ENCODE peak calls at places on chromosomes 2 and 18, in ten cellular contexts. G is foreskin keratinocyte; I is GM23248; N is ovary; W is uterus; T is CD4-positive, CD25-positive, alpha-beta regulatory T cell; K is aorta; V is adrenal gland; S is endothelial cell of umbilical vein; X is CD4-positive, alpha-beta memory T cell. O is an unnamed sample.
A peak's percentile ranks its signal among the peaks of the same experiment; 100 is the strongest.

GRCh38 chr2:39743170-39743851 is 35.7 kb downstream of the THUMPD2 start:
- DNase-seq in N (no peak), V (no peak), X (no peak), W (no peak), I (peak; percentile 51), T (no peak), S (no peak), G (peak; percentile 46), K (no peak), O (no peak)

GRCh38 chr2:106339156-106339555 is 129.1 kb downstream of the RGPD3 start:
- DNase-seq in K (no peak), N (no peak), X (no peak), G (no peak), W (no peak), S (no peak), V (no peak), T (no peak), I (no peak), O (no peak)

GRCh38 chr2:60806988-60807681 is 51.1 kb downstream of the PAPOLG start:
- DNase-seq in X (peak; percentile 47), I (peak; percentile 87), W (no peak), K (peak; percentile 40), V (no peak), T (peak; percentile 37), N (no peak), S (no peak), G (no peak), O (no peak)

GRCh38 chr18:48412339-48412929 is 3.3 kb upstream of the ZBTB7C start:
- DNase-seq in N (no peak), W (no peak), V (peak; percentile 42), S (peak; percentile 28), G (no peak), I (peak; percentile 66), X (peak; percentile 34), K (no peak), T (no peak), O (no peak)

GRCh38 chr2:230930928-230931555 is 6.0 kb upstream of the GPR55 start:
- DNase-seq in G (no peak), T (no peak), I (no peak), V (no peak), S (no peak), K (no peak), X (no peak), W (no peak), N (no peak), O (no peak)

GRCh38 chr2:158735822-158736580 is 59.1 kb upstream of the DAPL1 start:
- DNase-seq in X (no peak), K (no peak), T (no peak), I (no peak), N (no peak), W (no peak), G (no peak), V (no peak), S (no peak), O (no peak)

GRCh38 chr2:197090713-197091367 is 164.3 kb upstream of the PGAP1 start:
- DNase-seq in K (no peak), N (no peak), W (no peak), X (no peak), V (no peak), S (no peak), T (no peak), I (no peak), G (no peak), O (no peak)

GRCh38 chr18:5395860-5396448 is 100.4 kb upstream of the ZBTB14 start:
- DNase-seq in K (no peak), S (no peak), I (no peak), X (no peak), V (no peak), W (no peak), N (no peak), G (no peak), T (no peak), O (no peak)

GRCh38 chr18:2847341-2848144 is 737 bp downstream of the EMILIN2 start:
- DNase-seq in N (peak; percentile 73), T (no peak), I (peak; percentile 68), K (peak; percentile 84), V (no peak), S (no peak), W (peak; percentile 59), G (no peak), X (peak; percentile 10), O (no peak)

GRCh38 chr18:2845175-2845574 is 1.6 kb upstream of the EMILIN2 start:
- DNase-seq in K (no peak), W (no peak), G (no peak), N (no peak), V (no peak), I (no peak), S (no peak), T (no peak), X (no peak), O (no peak)

GRCh38 chr18:2848145-2848878 is 1.5 kb downstream of the EMILIN2 start:
- DNase-seq in X (no peak), G (no peak), V (no peak), W (no peak), N (no peak), T (no peak), I (peak; percentile 41), K (no peak), S (no peak), O (no peak)

GRCh38 chr18:2846638-2847340 is at the start of gene EMILIN2:
- DNase-seq in I (peak; percentile 76), W (peak; percentile 82), G (no peak), V (peak; percentile 54), S (peak; percentile 18), T (no peak), K (peak; percentile 92), N (peak; percentile 82), X (peak; percentile 43), O (peak; percentile 32)

GRCh38 chr18:2846241-2846637 is 567 bp upstream of the EMILIN2 start:
- DNase-seq in G (no peak), K (no peak), N (no peak), W (no peak), X (no peak), S (peak; percentile 16), T (no peak), I (peak; percentile 71), V (no peak), O (no peak)
- H3K27me3 ChIP-seq in G (peaks cover 74% of the 10 kb centered on the region), K (no peaks in the 10 kb centered on the region), N (no peaks in the 10 kb centered on the region), W (no peaks in the 10 kb centered on the region), X (peaks cover 21% of the 10 kb centered on the region), S (peaks cover 73% of the 10 kb centered on the region), T (peaks cover 29% of the 10 kb centered on the region), I (no peaks in the 10 kb centered on the region), V (peaks cover 37% of the 10 kb centered on the region), O (peaks cover 41% of the 10 kb centered on the region)

GRCh38 chr2:111898703-111899514 is 502 bp downstream of the MERTK start:
- DNase-seq in W (no peak), N (no peak), I (peak; percentile 32), X (peak; percentile 20), V (no peak), G (no peak), S (peak; percentile 53), K (peak; percentile 85), T (peak; percentile 23), O (no peak)
- H3K27me3 ChIP-seq in W (no peaks in the 10 kb centered on the region), N (no peaks in the 10 kb centered on the region), I (peaks cover 49% of the 10 kb centered on the region), X (no peaks in the 10 kb centered on the region), V (no peaks in the 10 kb centered on the region), G (peaks cover 77% of the 10 kb centered on the region), S (no peaks in the 10 kb centered on the region), K (no peaks in the 10 kb centered on the region), T (peaks cover 12% of the 10 kb centered on the region), O (peaks cover 7% of the 10 kb centered on the region)

GRCh38 chr2:104664672-104665071 is 189.2 kb upstream of the POU3F3 start:
- DNase-seq in G (no peak), N (no peak), W (no peak), I (no peak), V (no peak), K (no peak), S (no peak), T (no peak), X (no peak), O (no peak)

GRCh38 chr2:104654813-104655212 is 199.1 kb upstream of the POU3F3 start:
- DNase-seq in S (no peak), X (no peak), W (peak; percentile 31), I (no peak), K (no peak), V (peak; percentile 18), N (no peak), T (no peak), G (no peak), O (no peak)

GRCh38 chr2:104658149-104658839 is 195.6 kb upstream of the POU3F3 start:
- DNase-seq in S (no peak), K (peak; percentile 79), G (no peak), V (peak; percentile 11), T (no peak), N (no peak), X (no peak), I (peak; percentile 14), W (peak; percentile 43), O (no peak)

GRCh38 chr2:104656496-104657310 is 197.2 kb upstream of the POU3F3 start:
- DNase-seq in N (no peak), I (no peak), S (no peak), X (no peak), V (no peak), G (no peak), T (no peak), K (no peak), W (no peak), O (no peak)

DNA sequence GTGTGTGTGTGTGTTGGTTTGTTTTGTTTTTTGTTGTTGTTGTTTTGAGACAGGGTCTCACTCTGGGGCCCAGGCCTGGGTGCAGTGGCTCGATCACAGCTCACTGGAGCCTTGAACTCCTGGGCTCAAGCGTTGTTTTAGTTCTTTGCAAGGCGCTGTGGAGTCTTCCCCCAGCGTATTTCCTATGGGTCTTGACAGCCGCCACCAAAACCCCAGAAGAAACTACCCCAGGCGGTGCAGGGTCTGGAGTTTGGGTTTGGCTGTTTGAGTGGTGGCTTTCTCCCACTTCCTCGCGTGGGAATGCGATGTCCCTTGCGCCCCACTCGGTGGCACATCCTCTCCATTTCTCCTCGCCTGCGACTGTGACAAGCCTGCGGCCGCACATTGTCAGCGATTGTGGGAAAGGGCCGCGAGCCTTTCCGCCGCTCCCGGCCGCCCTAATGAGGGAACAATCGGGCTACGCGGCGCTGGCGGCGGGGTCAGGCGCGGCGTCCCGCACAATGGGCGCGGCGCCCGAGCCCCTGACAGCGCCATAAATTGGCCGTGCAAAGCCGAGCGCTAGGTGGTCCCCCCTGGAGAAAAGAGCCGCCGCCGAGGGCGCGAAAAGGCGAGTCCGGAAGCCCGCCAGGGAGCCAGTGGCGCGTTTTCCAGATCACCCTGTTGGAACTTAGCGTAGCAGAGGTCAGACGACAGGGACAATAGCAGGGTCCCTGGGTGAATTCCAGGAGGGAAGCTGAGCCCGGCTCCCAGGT is 194.9 kb upstream of the POU3F3 start:
- DNase-seq in K (no peak), V (no peak), X (no peak), S (no peak), T (no peak), W (no peak), I (no peak), N (no peak), G (no peak), O (no peak)
- H3K27me3 ChIP-seq in K (no peaks in the 10 kb centered on the region), V (no peaks in the 10 kb centered on the region), X (no peaks in the 10 kb centered on the region), S (no peaks in the 10 kb centered on the region), T (peaks cover 2% of the 10 kb centered on the region), W (no peaks in the 10 kb centered on the region), I (peaks cover 7% of the 10 kb centered on the region), N (no peaks in the 10 kb centered on the region), G (peaks cover 34% of the 10 kb centered on the region), O (peaks cover 28% of the 10 kb centered on the region)

DNA sequence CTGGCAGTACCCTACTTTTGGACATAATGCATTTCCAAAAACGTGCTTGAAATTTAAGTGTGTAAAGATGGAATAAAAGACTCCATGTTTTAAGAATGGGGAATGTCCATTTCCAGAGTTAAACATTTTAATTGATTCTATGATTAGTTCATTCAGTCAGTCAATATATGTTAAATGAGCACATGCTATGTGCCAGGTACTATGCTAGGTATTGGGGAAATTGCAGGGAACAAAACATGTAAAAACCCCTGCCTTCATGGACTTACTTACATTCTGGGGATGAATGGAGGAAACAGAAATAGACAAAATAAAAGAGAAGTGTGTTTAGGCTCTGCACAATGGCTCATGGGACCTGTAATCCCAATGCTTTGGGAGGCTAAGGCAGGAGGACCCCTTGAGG is 288.6 kb downstream of the MTX2 start:
- DNase-seq in I (no peak), V (no peak), X (no peak), G (no peak), W (no peak), T (no peak), S (no peak), K (no peak), N (no peak), O (no peak)
- H3K27me3 ChIP-seq in I (no peaks in the 10 kb centered on the region), V (no peaks in the 10 kb centered on the region), X (no peaks in the 10 kb centered on the region), G (no peaks in the 10 kb centered on the region), W (no peaks in the 10 kb centered on the region), T (peaks cover 10% of the 10 kb centered on the region), S (no peaks in the 10 kb centered on the region), K (no peaks in the 10 kb centered on the region), N (no peaks in the 10 kb centered on the region), O (peaks cover 27% of the 10 kb centered on the region)